ENCODE peak calls at places on chromosome 17, in nine cellular contexts. F is anterior cingulate cortex, N is foreskin fibroblast, T is T1000, X is stromal cell of bone marrow, D is EL, V is GM10248, R is SW 1271, O is sigmoid colon. Z is an unnamed sample.

GRCh38 chr17:27824176-27824575 is 23.8 kb upstream of the NOS2 start:
- DNase-seq in V (no peak), R (no peak), D (no peak), T (no peak), X (no peak), F (no peak), O (no peak), N (no peak), Z (no peak)

GRCh38 chr17:80783461-80783860 is 208.2 kb upstream of the CHMP6 start:
- DNase-seq in F (no peak), D (no peak), R (no peak), X (no peak), O (peak), T (no peak), N (no peak), V (no peak), Z (no peak)

GRCh38 chr17:16328997-16329396 is 24.3 kb downstream of the CENPV start:
- DNase-seq in N (peak), T (no peak), F (no peak), X (no peak), V (no peak), R (no peak), D (no peak), O (no peak), Z (no peak)

GRCh38 chr17:17472333-17472920 is 4.4 kb upstream of the MED9 start:
- DNase-seq in R (no peak), O (no peak), T (no peak), N (no peak), D (no peak), X (no peak), F (no peak), V (no peak), Z (no peak)

GRCh38 chr17:39740357-39741111 is 2.8 kb downstream of the GRB7 start:
- DNase-seq in D (peak), X (no peak), N (peak), F (no peak), O (no peak), T (peak), V (no peak), R (peak), Z (no peak)

GRCh38 chr17:32350662-32351418 is 883 bp downstream of the ZNF207 start:
- DNase-seq in N (peak), F (no peak), R (peak), T (no peak), V (peak), X (peak), D (peak), O (no peak), Z (peak)

GRCh38 chr17:6456914-6457687 is 12.8 kb downstream of the PIMREG start:
- DNase-seq in N (peak), X (peak), V (no peak), T (peak), D (peak), F (no peak), O (no peak), R (peak), Z (no peak)

GRCh38 chr17:9181640-9182039 is 160.3 kb downstream of the NTN1 start:
- DNase-seq in X (no peak), F (no peak), T (no peak), R (no peak), O (no peak), N (no peak), D (no peak), V (no peak), Z (no peak)

GRCh38 chr17:27496501-27496943 is 40.3 kb downstream of the KSR1 start:
- DNase-seq in D (no peak), O (no peak), T (no peak), V (peak), R (no peak), F (no peak), X (no peak), N (no peak), Z (peak)

Z was measured in GM19239.